ENCODE peak calls at places on chromosomes 2 and 18, in seven cellular contexts. One of them, this sample, is unnamed.

GRCh38 chr2:101396352-101396717 is 9.0 kb upstream of the CREG2 start:
- DNase-seq in adrenal gland: peak
- DNase-seq in ovary: no peak
- DNase-seq in coronary artery: no peak
- DNase-seq in GM13976: no peak
- DNase-seq in GM12865: no peak
- DNase-seq in foreskin fibroblast: peak
- DNase-seq in this sample: no peak

GRCh38 chr2:12819098-12819465 is 102.3 kb downstream of the TRIB2 start:
- DNase-seq in ovary: peak
- DNase-seq in adrenal gland: peak
- DNase-seq in coronary artery: peak
- DNase-seq in GM12865: no peak
- DNase-seq in foreskin fibroblast: peak
- DNase-seq in GM13976: no peak
- DNase-seq in this sample: peak

GRCh38 chr2:217846321-217846743 is 156.5 kb downstream of the TNS1 start:
- DNase-seq in GM13976: no peak
- DNase-seq in foreskin fibroblast: no peak
- DNase-seq in ovary: no peak
- DNase-seq in coronary artery: no peak
- DNase-seq in adrenal gland: no peak
- DNase-seq in GM12865: no peak
- DNase-seq in this sample: no peak

GRCh38 chr18:45566025-45566740 is 49.1 kb upstream of the SLC14A2 start:
- DNase-seq in ovary: no peak
- DNase-seq in GM12865: no peak
- DNase-seq in foreskin fibroblast: peak
- DNase-seq in GM13976: no peak
- DNase-seq in coronary artery: no peak
- DNase-seq in adrenal gland: peak
- DNase-seq in this sample: peak

GRCh38 chr2:28387082-28387960 is 5.3 kb upstream of the FOSL2 start:
- DNase-seq in coronary artery: no peak
- DNase-seq in GM13976: no peak
- DNase-seq in adrenal gland: no peak
- DNase-seq in ovary: no peak
- DNase-seq in foreskin fibroblast: no peak
- DNase-seq in GM12865: no peak
- DNase-seq in this sample: no peak

GRCh38 chr2:70789304-70790078 is 952 bp downstream of the FIGLA start:
- DNase-seq in foreskin fibroblast: peak
- DNase-seq in ovary: no peak
- DNase-seq in GM13976: peak
- DNase-seq in coronary artery: no peak
- DNase-seq in GM12865: peak
- DNase-seq in adrenal gland: peak
- DNase-seq in this sample: peak

GRCh38 chr18:49098386-49098785 is 147.6 kb upstream of the SMAD7 start:
- DNase-seq in foreskin fibroblast: no peak
- DNase-seq in adrenal gland: no peak
- DNase-seq in GM13976: no peak
- DNase-seq in coronary artery: no peak
- DNase-seq in ovary: no peak
- DNase-seq in GM12865: no peak
- DNase-seq in this sample: no peak

GRCh38 chr2:68284896-68285295 is 32.6 kb upstream of the PPP3R1 start:
- DNase-seq in coronary artery: no peak
- DNase-seq in ovary: peak
- DNase-seq in foreskin fibroblast: peak
- DNase-seq in adrenal gland: peak
- DNase-seq in GM12865: no peak
- DNase-seq in GM13976: no peak
- DNase-seq in this sample: no peak

DNA sequence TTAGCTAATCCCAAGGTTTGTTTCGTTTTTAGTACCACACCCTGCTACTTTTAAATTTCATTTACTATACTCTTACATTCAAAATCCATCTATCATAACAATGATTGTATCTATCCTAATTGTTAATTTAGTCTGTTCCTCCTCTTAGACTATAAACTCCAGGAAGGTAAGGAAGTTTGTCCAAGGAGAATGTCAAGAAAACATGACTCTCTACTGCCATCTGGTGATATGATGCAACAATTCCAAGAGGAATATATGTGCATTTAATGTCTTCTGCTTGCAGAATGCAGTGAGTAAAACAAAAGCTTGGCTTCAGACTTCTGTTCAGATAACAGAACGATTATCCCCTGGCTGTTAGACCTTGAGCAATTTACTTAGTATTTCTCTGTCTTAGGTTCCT is 1267.1 kb downstream of the LRP1B start:
- DNase-seq in GM13976: peak
- DNase-seq in coronary artery: no peak
- DNase-seq in foreskin fibroblast: peak
- DNase-seq in adrenal gland: no peak
- DNase-seq in GM12865: peak
- DNase-seq in ovary: no peak
- DNase-seq in this sample: peak
- TF ChIP-seq CTCF in GM13976: peak
- TF ChIP-seq CTCF in coronary artery: peak
- TF ChIP-seq CTCF in foreskin fibroblast: peak
- TF ChIP-seq CTCF in adrenal gland: peak
- TF ChIP-seq CTCF in GM12865: peak
- TF ChIP-seq CTCF in ovary: no peak
- TF ChIP-seq CTCF in this sample: no peak

DNA sequence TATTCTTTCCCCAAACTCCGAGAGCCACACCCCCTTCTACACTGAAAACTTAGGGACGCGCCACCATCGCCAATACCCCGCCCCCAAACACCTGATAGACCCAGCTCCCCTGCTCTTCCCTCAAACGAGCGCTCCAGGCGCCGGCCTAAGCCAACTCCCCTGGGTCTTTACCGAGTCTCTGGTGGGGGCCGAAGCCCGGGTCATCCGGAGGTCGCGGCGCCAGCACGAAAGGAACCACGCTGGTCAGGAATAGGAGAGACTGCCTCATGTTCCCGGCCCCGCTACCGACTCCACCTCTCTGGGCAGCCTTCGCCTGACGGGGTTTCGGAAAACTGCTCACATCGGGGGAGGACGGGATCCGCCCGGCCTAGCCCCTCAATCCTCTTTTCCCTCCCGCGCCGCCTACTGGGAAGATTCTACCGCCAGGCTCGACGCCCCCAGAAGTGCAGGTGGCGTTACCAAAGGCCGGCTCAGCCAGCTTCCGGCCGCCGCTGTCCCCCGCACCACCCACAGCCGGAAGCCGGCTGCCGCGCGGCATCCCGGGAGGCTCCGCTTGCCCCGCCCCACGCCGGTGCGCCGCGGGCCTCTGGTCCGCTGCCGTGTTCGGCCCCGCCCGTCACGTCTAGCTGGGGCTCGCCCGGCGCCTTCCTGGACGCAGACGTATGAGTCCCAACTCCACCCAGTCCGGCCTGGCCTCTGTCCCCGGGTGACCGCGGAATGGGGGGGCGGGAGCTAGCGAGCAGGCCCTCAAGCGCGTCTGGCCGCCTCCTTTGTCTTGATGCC is at the start of gene ADAM17:
- DNase-seq in ovary: peak
- DNase-seq in GM12865: peak
- DNase-seq in coronary artery: peak
- DNase-seq in adrenal gland: peak
- DNase-seq in GM13976: peak
- DNase-seq in foreskin fibroblast: peak
- DNase-seq in this sample: peak
- TF ChIP-seq CTCF in ovary: no peak
- TF ChIP-seq CTCF in GM12865: peak
- TF ChIP-seq CTCF in coronary artery: no peak
- TF ChIP-seq CTCF in adrenal gland: peak
- TF ChIP-seq CTCF in GM13976: peak
- TF ChIP-seq CTCF in foreskin fibroblast: peak
- TF ChIP-seq CTCF in this sample: peak

GRCh38 chr2:241701155-241701404 is 759 bp upstream of the ING5 start:
- DNase-seq in adrenal gland: no peak
- DNase-seq in GM13976: no peak
- DNase-seq in GM12865: no peak
- DNase-seq in coronary artery: no peak
- DNase-seq in foreskin fibroblast: no peak
- DNase-seq in ovary: no peak
- DNase-seq in this sample: no peak
- TF ChIP-seq CTCF in adrenal gland: no peak
- TF ChIP-seq CTCF in GM13976: peak
- TF ChIP-seq CTCF in GM12865: peak
- TF ChIP-seq CTCF in coronary artery: peak
- TF ChIP-seq CTCF in foreskin fibroblast: no peak
- TF ChIP-seq CTCF in ovary: no peak
- TF ChIP-seq CTCF in this sample: no peak

GRCh38 chr2:86105969-86106945 is at the start of gene PTCD3:
- DNase-seq in foreskin fibroblast: peak
- DNase-seq in GM12865: peak
- DNase-seq in adrenal gland: peak
- DNase-seq in GM13976: peak
- DNase-seq in coronary artery: peak
- DNase-seq in ovary: peak
- DNase-seq in this sample: peak

GRCh38 chr2:86102157-86102556 is 3.5 kb downstream of the POLR1A start:
- DNase-seq in ovary: no peak
- DNase-seq in GM13976: no peak
- DNase-seq in GM12865: no peak
- DNase-seq in adrenal gland: no peak
- DNase-seq in coronary artery: no peak
- DNase-seq in foreskin fibroblast: no peak
- DNase-seq in this sample: no peak

GRCh38 chr2:86107031-86107430 is 996 bp downstream of the PTCD3 start:
- DNase-seq in GM12865: peak
- DNase-seq in foreskin fibroblast: no peak
- DNase-seq in coronary artery: no peak
- DNase-seq in ovary: no peak
- DNase-seq in GM13976: no peak
- DNase-seq in adrenal gland: no peak
- DNase-seq in this sample: no peak

DNA sequence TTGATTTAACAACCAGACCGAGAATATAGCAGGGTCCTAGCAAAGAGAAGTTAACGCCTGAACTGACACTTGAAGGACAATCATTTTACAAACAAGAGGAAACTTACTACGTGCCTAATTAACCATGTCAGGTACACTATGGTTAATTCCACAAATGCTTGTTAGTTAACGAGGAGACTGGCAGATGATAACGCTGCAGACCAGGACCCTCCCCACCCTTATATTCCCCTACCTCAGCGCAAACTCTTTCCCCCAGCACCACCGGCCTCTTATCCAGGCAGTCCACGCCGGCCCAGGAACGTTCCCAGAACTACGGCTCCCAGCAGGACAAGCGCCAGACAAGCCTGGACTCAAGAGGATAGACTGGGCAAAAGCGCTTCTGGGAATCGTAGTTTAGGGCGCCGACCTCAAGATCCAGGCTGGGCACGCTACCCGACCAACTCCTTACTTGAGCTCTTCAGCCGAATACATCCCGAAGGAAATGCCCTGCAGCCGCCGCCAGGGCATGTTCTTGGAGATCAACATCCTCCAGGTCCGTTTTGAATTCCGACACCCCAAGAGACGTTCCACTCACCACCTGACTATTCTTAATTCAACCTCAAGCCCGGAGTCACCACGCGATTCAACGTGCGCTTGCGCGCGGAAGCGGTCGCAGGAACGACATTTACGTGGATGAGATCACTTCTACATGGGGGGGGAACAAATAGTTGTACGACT is at the start of gene POLR1A:
- DNase-seq in coronary artery: peak
- DNase-seq in foreskin fibroblast: peak
- DNase-seq in adrenal gland: peak
- DNase-seq in GM13976: peak
- DNase-seq in ovary: peak
- DNase-seq in GM12865: peak
- DNase-seq in this sample: peak
- TF ChIP-seq CTCF in coronary artery: no peak
- TF ChIP-seq CTCF in foreskin fibroblast: peak
- TF ChIP-seq CTCF in adrenal gland: no peak
- TF ChIP-seq CTCF in GM13976: no peak
- TF ChIP-seq CTCF in ovary: no peak
- TF ChIP-seq CTCF in GM12865: no peak
- TF ChIP-seq CTCF in this sample: no peak

GRCh38 chr2:240820607-240821428 is 799 bp upstream of the KIF1A start:
- DNase-seq in GM12865: no peak
- DNase-seq in ovary: no peak
- DNase-seq in GM13976: peak
- DNase-seq in foreskin fibroblast: no peak
- DNase-seq in coronary artery: no peak
- DNase-seq in adrenal gland: no peak
- DNase-seq in this sample: no peak
- TF ChIP-seq CTCF in GM12865: no peak
- TF ChIP-seq CTCF in ovary: no peak
- TF ChIP-seq CTCF in GM13976: no peak
- TF ChIP-seq CTCF in foreskin fibroblast: no peak
- TF ChIP-seq CTCF in coronary artery: no peak
- TF ChIP-seq CTCF in adrenal gland: no peak
- TF ChIP-seq CTCF in this sample: no peak

DNA sequence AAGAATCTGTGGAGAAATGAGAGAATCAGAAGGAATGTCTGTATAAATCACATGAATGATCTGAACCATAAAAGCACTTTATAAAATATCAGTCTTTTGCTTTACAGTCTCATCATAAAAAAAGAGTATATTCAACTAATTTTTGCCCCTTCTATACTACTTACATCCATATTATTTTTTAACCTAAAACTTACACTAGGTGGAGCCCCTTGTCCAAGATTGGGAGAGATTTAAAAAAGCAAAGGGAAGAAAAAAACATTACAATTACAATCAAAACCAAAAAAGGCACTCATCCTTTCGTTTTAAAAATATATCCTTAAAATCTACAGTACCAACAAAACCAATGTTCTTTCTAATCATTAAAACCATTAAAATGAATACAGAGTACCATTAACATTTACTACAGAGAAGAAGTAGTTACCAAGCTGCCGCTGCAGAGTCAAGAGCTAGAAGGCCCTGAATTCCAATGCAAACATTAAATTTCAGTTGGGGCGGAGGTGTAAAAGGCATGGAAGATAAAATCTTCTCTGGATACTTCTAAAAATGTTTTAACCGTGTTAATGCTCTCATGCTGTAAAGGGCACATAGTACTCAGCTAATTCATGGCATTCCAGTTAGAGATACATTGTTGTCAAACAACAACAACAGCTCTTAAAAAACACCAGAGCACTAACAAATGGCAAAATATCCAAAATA is 56.7 kb upstream of the EPB41L3 start:
- DNase-seq in ovary: no peak
- DNase-seq in coronary artery: no peak
- DNase-seq in GM12865: no peak
- DNase-seq in foreskin fibroblast: no peak
- DNase-seq in adrenal gland: no peak
- DNase-seq in GM13976: no peak
- DNase-seq in this sample: no peak
- TF ChIP-seq CTCF in ovary: no peak
- TF ChIP-seq CTCF in coronary artery: no peak
- TF ChIP-seq CTCF in GM12865: peak
- TF ChIP-seq CTCF in foreskin fibroblast: peak
- TF ChIP-seq CTCF in adrenal gland: peak
- TF ChIP-seq CTCF in GM13976: no peak
- TF ChIP-seq CTCF in this sample: no peak

GRCh38 chr2:132477436-132477835 is 60.8 kb downstream of the GPR39 start:
- DNase-seq in GM13976: no peak
- DNase-seq in GM12865: no peak
- DNase-seq in ovary: no peak
- DNase-seq in foreskin fibroblast: no peak
- DNase-seq in adrenal gland: no peak
- DNase-seq in coronary artery: no peak
- DNase-seq in this sample: no peak
- TF ChIP-seq CTCF in GM13976: no peak
- TF ChIP-seq CTCF in GM12865: no peak
- TF ChIP-seq CTCF in ovary: no peak
- TF ChIP-seq CTCF in foreskin fibroblast: no peak
- TF ChIP-seq CTCF in adrenal gland: no peak
- TF ChIP-seq CTCF in coronary artery: no peak
- TF ChIP-seq CTCF in this sample: no peak